ENCODE peak calls at places on chromosomes 12 and 14, in six cellular contexts. C is stomach, X is left ventricle myocardium inferior, G is cardiac muscle cell, J is transverse colon, M is upper lobe of right lung. S is an unnamed sample.
A peak's percentile ranks its signal among the peaks of the same experiment; 100 is the strongest.

GRCh38 chr12:74780458-74781241 is 243.0 kb downstream of the ATXN7L3B start:
- DNase-seq in C (no peak), J (no peak), X (no peak), M (no peak), G (no peak), S (no peak)

GRCh38 chr12:53740130-53740491 is 11.7 kb downstream of the CISTR start:
- DNase-seq in C (no peak), M (no peak), G (no peak), X (no peak), J (no peak), S (no peak)

GRCh38 chr14:61545716-61546455 is 149.4 kb upstream of the HIF1A start:
- DNase-seq in X (no peak), M (no peak), J (no peak), G (no peak), C (no peak), S (no peak)

GRCh38 chr12:54956322-54956721 is 28.2 kb downstream of the TESPA1 start:
- DNase-seq in G (no peak), X (no peak), J (no peak), C (no peak), M (no peak), S (no peak)

GRCh38 chr12:116406529-116406928 is 129.0 kb upstream of the MED13L start:
- DNase-seq in M (peak; percentile 75), X (peak; percentile 92), G (peak; percentile 69), C (peak; percentile 48), J (peak; percentile 69), S (peak; percentile 94)

GRCh38 chr14:23052671-23053070 is 4.6 kb downstream of the CDH24 start:
- DNase-seq in M (peak; percentile 16), C (no peak), X (no peak), G (no peak), J (no peak), S (no peak)

GRCh38 chr14:68973639-68974038 is 5.5 kb downstream of the ACTN1 start:
- DNase-seq in X (no peak), C (no peak), G (no peak), M (no peak), J (no peak), S (no peak)

GRCh38 chr14:54686219-54686870 is 119.4 kb downstream of the SAMD4A start:
- DNase-seq in X (peak; percentile 27), M (no peak), G (no peak), C (no peak), J (no peak), S (no peak)

GRCh38 chr14:69532561-69533335 is 41.9 kb downstream of the CCDC177 start:
- DNase-seq in C (no peak), M (no peak), X (no peak), G (no peak), J (peak; percentile 14), S (no peak)

GRCh38 chr12:46167412-46167811 is 101.4 kb downstream of the SLC38A1 start:
- DNase-seq in G (no peak), J (no peak), C (no peak), M (no peak), X (no peak), S (no peak)

GRCh38 chr14:38623661-38624060 is 367.8 kb upstream of the CLEC14A start:
- DNase-seq in J (no peak), C (no peak), X (no peak), M (no peak), G (no peak), S (no peak)

GRCh38 chr14:35252485-35252884 is 39.7 kb upstream of the PSMA6 start:
- DNase-seq in C (no peak), G (no peak), X (no peak), M (no peak), J (no peak), S (no peak)

GRCh38 chr14:90620540-90621204 is 195.6 kb downstream of the TTC7B start:
- DNase-seq in G (no peak), J (no peak), M (no peak), C (no peak), X (no peak), S (no peak)

GRCh38 chr12:34406228-34406995 is 384.1 kb downstream of the ALG10 start:
- DNase-seq in J (peak; percentile 1), G (no peak), X (peak; percentile 3), C (peak; percentile 16), M (peak; percentile 50), S (no peak)

GRCh38 chr14:33754264-33754663 is 196.6 kb downstream of the EGLN3 start:
- DNase-seq in J (no peak), X (no peak), G (no peak), M (no peak), C (no peak), S (no peak)

GRCh38 chr12:6145584-6145983 is 21.1 kb upstream of the VWF start:
- DNase-seq in C (no peak), M (no peak), G (no peak), X (no peak), J (no peak), S (no peak)

GRCh38 chr12:6141048-6141447 is 16.6 kb upstream of the VWF start:
- DNase-seq in M (peak; percentile 60), J (no peak), C (no peak), G (no peak), X (no peak), S (no peak)

GRCh38 chr12:6146509-6146908 is 22.0 kb upstream of the VWF start:
- DNase-seq in X (no peak), C (no peak), G (no peak), J (no peak), M (no peak), S (no peak)

GRCh38 chr12:6135071-6135470 is 10.6 kb upstream of the VWF start:
- DNase-seq in J (no peak), G (no peak), C (no peak), M (no peak), X (no peak), S (no peak)

DNA sequence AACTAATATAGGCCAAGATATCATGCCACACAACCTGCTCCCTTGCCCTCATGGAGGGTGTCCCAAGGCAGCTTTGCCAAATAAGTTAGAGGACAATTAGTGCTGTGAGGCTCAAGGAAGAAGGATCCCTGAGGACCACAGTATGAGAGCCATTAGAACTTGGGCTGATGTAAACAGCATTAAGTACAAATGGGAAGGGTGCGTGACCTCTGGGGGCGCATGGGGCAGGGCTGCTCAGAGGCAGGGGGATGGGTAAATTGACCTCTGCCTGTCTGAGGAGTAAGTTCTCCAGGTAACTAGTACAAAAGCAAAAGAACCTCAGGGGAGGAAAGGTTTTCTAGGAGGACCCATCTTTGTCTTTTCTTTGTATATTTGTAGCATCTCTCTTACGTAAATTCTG is 16.2 kb upstream of the VWF start:
- DNase-seq in M (no peak), C (no peak), X (no peak), J (no peak), G (no peak), S (no peak)
- H3K27ac ChIP-seq in M (peak overlapping the region; percentile 79), C (peak overlapping the region; percentile 66), X (peak overlapping the region; percentile 77), J (peak overlapping the region; percentile 68), G (no peak overlapping the region), S (no peak overlapping the region)

GRCh38 chr14:101643651-101644050 is 82.4 kb downstream of the DIO3 start:
- DNase-seq in M (no peak), J (no peak), X (no peak), C (no peak), G (no peak), S (no peak)
- H3K9me3 ChIP-seq in M (no peaks in the 10 kb centered on the region), J (no peaks in the 10 kb centered on the region), X (peaks cover 46% of the 10 kb centered on the region), C (peaks cover 8% of the 10 kb centered on the region), G (no peaks in the 10 kb centered on the region), S (no peaks in the 10 kb centered on the region)

GRCh38 chr12:7542046-7542445 is 38.5 kb upstream of the CD163 start:
- DNase-seq in X (no peak), J (no peak), M (no peak), G (no peak), C (no peak), S (no peak)
- H3K4me3 ChIP-seq in X (no peak overlapping the region), J (no peak overlapping the region), M (no peak overlapping the region), G (no peak overlapping the region), C (no peak overlapping the region), S (no peak overlapping the region)

GRCh38 chr12:89333564-89334252 is 18.6 kb downstream of the DUSP6 start:
- DNase-seq in M (no peak), C (no peak), G (no peak), J (peak; percentile 49), X (no peak), S (peak; percentile 79)
- H3K27ac ChIP-seq in M (no peak overlapping the region), C (no peak overlapping the region), G (peak overlapping the region; percentile 76), J (no peak overlapping the region), X (peak overlapping the region; percentile 54), S (peak overlapping the region; percentile 91)

DNA sequence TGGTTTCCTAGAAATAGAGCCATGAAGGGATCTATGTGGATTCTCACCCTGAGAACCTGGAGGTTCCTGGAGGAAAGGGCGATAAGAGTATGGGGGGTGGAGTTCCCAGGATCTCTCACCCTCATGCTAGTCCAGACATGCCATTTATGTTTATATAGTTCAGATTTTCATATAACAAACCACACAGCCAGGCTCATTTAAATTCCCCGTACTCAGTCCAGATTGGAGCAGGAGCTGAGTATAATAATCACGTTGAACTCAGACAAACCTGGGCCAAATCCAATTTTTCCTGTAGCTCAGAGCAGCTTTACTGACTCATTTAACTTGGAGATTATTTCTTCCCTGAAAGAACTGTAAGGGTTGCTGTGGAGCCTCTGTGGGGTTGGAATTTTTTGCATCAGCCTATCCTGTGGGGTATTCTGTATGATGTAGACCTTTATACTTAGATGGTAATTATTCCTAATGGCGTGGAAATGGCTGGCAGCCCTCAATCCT is 660.8 kb downstream of the TMEM121 start:
- DNase-seq in M (no peak), X (no peak), C (no peak), J (no peak), G (no peak), S (no peak)
- H3K9me3 ChIP-seq in M (no peaks in the 10 kb centered on the region), X (no peaks in the 10 kb centered on the region), C (no peaks in the 10 kb centered on the region), J (no peaks in the 10 kb centered on the region), G (no peaks in the 10 kb centered on the region), S (no peaks in the 10 kb centered on the region)

GRCh38 chr12:104494816-104495158 is 38.0 kb downstream of the CHST11 start:
- DNase-seq in J (no peak), G (no peak), X (no peak), C (no peak), M (no peak), S (no peak)
- H3K4me3 ChIP-seq in J (no peak overlapping the region), G (no peak overlapping the region), X (peak overlapping the region; percentile 8), C (peak overlapping the region; percentile 2), M (peak overlapping the region; percentile 6), S (no peak overlapping the region)